ENCODE peak calls at places on chromosomes 2 and 18, in five cellular contexts. V is right atrium auricular region, M is tibial artery, C is suprapubic skin, O is bronchial epithelial cell. H is an unnamed sample.

GRCh38 chr2:217897816-217898806 is 104.7 kb downstream of the TNS1 start:
- DNase-seq in O (peak), V (no peak), M (peak), C (no peak), H (peak)

GRCh38 chr18:55549474-55550104 is 38.4 kb downstream of the TCF4 start:
- DNase-seq in M (no peak), O (no peak), V (no peak), C (no peak), H (no peak)

GRCh38 chr2:71910277-71910676 is 237.4 kb downstream of the CYP26B1 start:
- DNase-seq in M (no peak), C (no peak), O (no peak), V (no peak), H (no peak)

GRCh38 chr2:111120253-111121027 is at the start of gene BCL2L11:
- DNase-seq in C (peak), O (peak), V (peak), M (peak), H (peak)

GRCh38 chr18:57212678-57213077 is 65.8 kb downstream of the BOD1L2 start:
- DNase-seq in O (no peak), V (no peak), C (no peak), M (no peak), H (no peak)

GRCh38 chr18:59729781-59730180 is 32.6 kb upstream of the CCBE1 start:
- DNase-seq in C (no peak), V (no peak), M (no peak), O (peak), H (no peak)

GRCh38 chr18:70417847-70418246 is 129.0 kb downstream of the SOCS6 start:
- DNase-seq in M (no peak), V (no peak), O (no peak), C (no peak), H (no peak)

GRCh38 chr2:196917802-196918201 is 8.7 kb downstream of the PGAP1 start:
- DNase-seq in V (no peak), O (no peak), M (no peak), C (no peak), H (no peak)

GRCh38 chr2:167750675-167751074 is 496.7 kb downstream of the STK39 start:
- DNase-seq in O (no peak), V (no peak), C (no peak), M (no peak), H (no peak)

GRCh38 chr2:222774941-222775340 is 85.9 kb upstream of the ACSL3 start:
- DNase-seq in C (no peak), O (peak), M (no peak), V (no peak), H (no peak)

GRCh38 chr2:219175928-219176817 is 552 bp downstream of the CNPPD1 start:
- DNase-seq in M (peak), C (no peak), O (peak), V (peak), H (no peak)

GRCh38 chr2:86453838-86454237 is 12.7 kb downstream of the KDM3A start:
- DNase-seq in C (no peak), O (peak), V (peak), M (no peak), H (no peak)

GRCh38 chr2:117935436-117935835 is 78.4 kb downstream of the CCDC93 start:
- DNase-seq in V (no peak), M (no peak), O (no peak), C (no peak), H (no peak)

GRCh38 chr2:169767243-169767888 is 31.3 kb upstream of the SSB start:
- DNase-seq in C (no peak), O (peak), M (no peak), V (peak), H (no peak)

GRCh38 chr18:33210575-33211189 is 229.8 kb downstream of the CCDC178 start:
- DNase-seq in C (no peak), O (peak), V (no peak), M (no peak), H (no peak)
- TF ChIP-seq CTCF in C (no peak), O (peak), V (peak), M (no peak), H (peak)

GRCh38 chr2:161564906-161565305 is 59.3 kb upstream of the SLC4A10 start:
- DNase-seq in V (no peak), O (no peak), C (no peak), M (no peak), H (no peak)

GRCh38 chr2:161571051-161571429 is 53.2 kb upstream of the SLC4A10 start:
- DNase-seq in V (no peak), M (no peak), C (no peak), O (no peak), H (no peak)

GRCh38 chr2:161569401-161569800 is 54.8 kb upstream of the SLC4A10 start:
- DNase-seq in C (no peak), V (no peak), O (no peak), M (no peak), H (no peak)

GRCh38 chr2:161576421-161576820 is 47.8 kb upstream of the SLC4A10 start:
- DNase-seq in M (no peak), V (no peak), O (no peak), C (no peak), H (no peak)

DNA sequence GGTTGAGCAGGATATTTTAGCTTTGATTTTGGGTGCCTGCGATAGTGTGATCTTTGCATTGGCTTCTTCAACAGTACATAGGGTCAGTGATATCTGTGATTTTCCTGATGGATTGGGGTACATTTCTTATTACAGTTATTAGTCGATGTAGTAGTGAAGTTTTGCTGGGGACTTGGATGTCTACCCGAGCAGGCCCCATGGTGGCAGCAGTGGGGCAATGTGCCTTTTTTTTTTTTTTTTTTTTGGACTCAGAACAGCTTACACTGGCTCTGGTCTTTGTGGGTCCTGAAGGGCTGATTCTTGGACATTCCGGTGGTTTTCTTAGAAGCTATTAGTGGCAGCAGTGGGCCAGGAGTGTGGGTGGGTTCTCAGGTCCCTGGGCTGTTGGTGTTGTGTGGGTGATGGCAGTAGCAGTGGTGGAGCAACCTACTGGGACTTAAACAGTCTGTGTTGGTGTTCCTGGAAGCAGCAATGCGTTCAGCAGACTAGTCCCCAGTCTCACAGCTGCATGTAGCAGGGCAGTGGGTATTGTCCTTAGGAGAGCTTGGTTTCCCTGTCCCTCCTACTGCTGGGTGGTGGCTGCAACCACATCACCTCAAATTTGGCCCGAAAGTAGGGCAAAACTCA is 53.7 kb upstream of the SLC4A10 start:
- DNase-seq in V (no peak), O (no peak), M (no peak), C (no peak), H (no peak)
- TF ChIP-seq CTCF in V (no peak), O (peak), M (no peak), C (no peak), H (peak)

GRCh38 chr2:96409543-96410184 is 74.1 kb downstream of the NCAPH start:
- DNase-seq in M (no peak), V (no peak), C (no peak), O (no peak), H (no peak)

GRCh38 chr2:96404446-96405373 is 69.1 kb downstream of the NCAPH start:
- DNase-seq in V (peak), C (no peak), M (no peak), O (no peak), H (no peak)

GRCh38 chr2:96407919-96408550 is 72.5 kb downstream of the NCAPH start:
- DNase-seq in O (no peak), M (no peak), C (no peak), V (peak), H (no peak)

GRCh38 chr2:96408631-96409542 is 73.3 kb downstream of the NCAPH start:
- DNase-seq in O (no peak), M (no peak), C (no peak), V (peak), H (no peak)

DNA sequence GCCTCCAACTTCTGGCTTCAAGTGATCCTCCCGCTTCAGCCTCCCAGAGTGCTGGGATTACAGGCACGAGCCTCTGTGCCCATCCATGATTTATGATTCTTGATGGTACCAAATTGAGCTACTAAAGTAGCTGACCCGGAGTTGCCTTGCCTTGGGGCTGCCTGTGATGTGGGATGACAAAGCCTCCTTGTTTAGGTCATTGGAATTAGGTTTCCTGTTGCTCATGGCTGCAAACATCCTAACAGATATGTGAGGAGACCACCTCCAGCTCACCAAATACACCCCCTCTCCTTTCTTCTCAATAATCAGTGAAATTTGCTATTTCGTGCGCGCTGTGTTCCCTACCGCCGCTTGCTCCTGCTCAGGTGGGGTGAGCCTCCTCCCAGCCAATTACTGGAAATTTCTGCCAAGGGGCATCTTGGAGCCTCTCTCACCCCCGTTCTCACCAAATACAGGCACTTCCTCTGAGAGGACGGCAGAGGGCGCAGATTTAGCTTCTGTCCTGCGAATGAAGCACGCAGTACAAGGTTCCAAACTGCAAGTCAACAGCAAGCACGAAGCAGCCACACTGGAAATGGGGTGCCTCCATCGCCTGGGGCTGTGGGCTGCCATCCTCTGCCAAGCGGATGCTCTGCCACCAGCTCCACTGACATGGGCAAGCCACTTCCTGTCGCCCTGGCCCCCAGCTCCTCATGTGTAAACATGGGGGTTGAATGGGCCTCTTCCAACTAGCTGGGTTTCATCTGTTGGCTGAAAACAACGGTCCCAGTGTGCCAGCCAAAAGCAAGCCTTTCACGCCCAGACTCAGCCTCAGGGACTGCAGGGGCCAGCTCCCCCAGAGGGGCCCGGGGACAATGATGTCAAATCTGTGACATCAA is 71.7 kb downstream of the NCAPH start:
- DNase-seq in C (peak), M (peak), O (peak), V (peak), H (no peak)
- TF ChIP-seq CTCF in C (peak), M (peak), O (peak), V (peak), H (peak)

DNA sequence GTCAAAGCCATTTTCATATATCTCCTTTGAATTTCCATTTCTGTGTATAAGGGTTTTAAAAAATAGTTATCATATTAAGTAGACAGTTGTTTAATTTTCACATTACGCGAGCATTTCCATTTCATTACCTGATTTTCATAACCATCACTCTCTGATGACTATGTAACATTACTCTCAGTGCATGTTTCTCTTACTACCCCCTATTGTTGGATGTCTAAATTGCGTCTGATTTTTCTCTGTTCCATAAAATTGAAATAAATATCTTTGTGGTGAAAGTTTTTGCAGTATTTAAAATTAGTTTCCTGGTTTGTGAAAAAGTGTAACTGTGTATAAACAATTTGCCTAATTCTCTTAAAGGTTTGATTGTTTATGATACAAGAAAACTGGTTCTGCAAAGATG is 123.8 kb downstream of the MYO1B start:
- DNase-seq in V (no peak), O (no peak), M (no peak), C (no peak), H (no peak)
- TF ChIP-seq CTCF in V (peak), O (no peak), M (no peak), C (no peak), H (peak)